ENCODE peak calls at places on chromosomes 12 and 14, in four cellular contexts. I is AG04450, N is aorta, J is H1. M is an unnamed sample. For H3K9me3, the result is how much of the 10 kb centered on the place peaks cover.

GRCh38 chr14:74792249-74793039 is 29.3 kb downstream of the YLPM1 start:
- DNase-seq in I (no peak), N (no peak), J (no peak), M (no peak)

GRCh38 chr14:101352567-101352966 is 208.7 kb upstream of the DIO3 start:
- DNase-seq in I (no peak), N (no peak), J (no peak), M (no peak)

GRCh38 chr14:68958553-68958952 is 20.5 kb downstream of the ACTN1 start:
- DNase-seq in I (no peak), N (no peak), J (no peak), M (peak)

GRCh38 chr14:24879661-24880381 is 170.1 kb downstream of the STXBP6 start:
- DNase-seq in I (no peak), N (no peak), J (no peak), M (no peak)

GRCh38 chr14:105197274-105197673 is 16.2 kb upstream of the NUDT14 start:
- DNase-seq in I (no peak), N (no peak), J (no peak), M (no peak)

GRCh38 chr14:105529506-105530445 is 3.4 kb downstream of the TMEM121 start:
- DNase-seq in I (no peak), N (peak), J (no peak), M (peak)

GRCh38 chr12:117854339-117855012 is 114.3 kb downstream of the KSR2 start:
- DNase-seq in I (no peak), N (no peak), J (peak), M (no peak)

GRCh38 chr14:55965851-55966250 is 152.4 kb upstream of the PELI2 start:
- DNase-seq in I (no peak), N (no peak), J (no peak), M (no peak)

GRCh38 chr12:45583011-45583657 is 146.4 kb upstream of the ARID2 start:
- DNase-seq in I (peak), N (no peak), J (no peak), M (no peak)

GRCh38 chr12:4910502-4911315 is 1.0 kb downstream of the KCNA1 start:
- DNase-seq in I (no peak), N (no peak), J (no peak), M (no peak)

GRCh38 chr14:61628192-61628591 is 67.1 kb upstream of the HIF1A start:
- DNase-seq in I (no peak), N (no peak), J (no peak), M (no peak)

GRCh38 chr12:115956674-115957073 is 320.8 kb downstream of the MED13L start:
- DNase-seq in I (no peak), N (no peak), J (no peak), M (no peak)

GRCh38 chr14:100144996-100145646 is 14.3 kb downstream of the DEGS2 start:
- DNase-seq in I (no peak), N (no peak), J (no peak), M (no peak)

GRCh38 chr14:100144645-100144995 is 14.8 kb downstream of the DEGS2 start:
- DNase-seq in I (no peak), N (no peak), J (no peak), M (no peak)

GRCh38 chr14:100143523-100143922 is 15.9 kb downstream of the DEGS2 start:
- DNase-seq in I (no peak), N (no peak), J (no peak), M (no peak)

GRCh38 chr14:100142073-100143040 is 17.1 kb downstream of the DEGS2 start:
- DNase-seq in I (no peak), N (no peak), J (no peak), M (no peak)

DNA sequence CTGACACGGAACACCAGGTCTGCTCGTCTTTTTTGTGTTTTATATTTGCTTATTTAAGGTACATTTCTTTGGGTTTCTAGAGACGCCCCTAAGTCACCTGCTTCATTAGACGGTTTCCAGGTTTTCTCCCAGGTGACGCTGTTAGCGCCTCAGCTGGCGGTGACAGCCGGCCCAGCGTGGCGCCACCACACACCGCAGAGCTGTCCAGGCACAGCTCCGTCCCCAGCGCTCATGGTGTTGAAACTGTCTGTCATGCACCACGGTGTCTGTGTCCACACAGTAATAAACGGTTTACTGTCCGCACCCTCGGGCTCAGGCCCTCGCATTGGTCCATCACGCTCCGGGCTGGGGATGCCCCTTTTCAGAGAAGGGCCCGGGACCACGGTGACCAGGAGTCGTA is 15.5 kb downstream of the DEGS2 start:
- DNase-seq in I (no peak), N (no peak), J (no peak), M (no peak)
- H3K9me3 ChIP-seq in I (under half), N (under half), J (under half), M (under half)

GRCh38 chr12:64232201-64232600 is 10.1 kb upstream of the KICS2 start:
- DNase-seq in I (no peak), N (no peak), J (no peak), M (no peak)
- H3K9me3 ChIP-seq in I (under half), N (under half), J (under half), M (under half)

DNA sequence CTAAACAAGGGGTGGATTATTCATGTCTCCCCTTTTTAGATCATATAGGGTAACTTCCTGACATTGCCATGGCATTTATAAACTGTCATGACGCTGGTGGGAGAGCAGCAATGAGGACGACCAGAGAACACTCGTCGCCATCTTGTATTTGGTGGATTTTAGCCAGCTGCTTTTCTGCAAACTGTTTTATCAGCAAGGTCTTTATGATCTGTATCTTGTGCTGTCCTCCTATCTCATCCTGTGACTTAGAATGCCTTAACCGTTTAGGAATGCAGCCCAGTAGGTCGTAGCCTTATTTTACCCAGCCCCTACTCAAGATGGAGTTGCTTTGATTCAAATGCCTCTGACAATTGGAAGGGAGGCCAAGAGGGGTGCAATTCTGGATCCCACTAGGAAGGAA is 5.8 kb upstream of the CCDC63 start:
- DNase-seq in I (no peak), N (no peak), J (no peak), M (no peak)
- H3K9me3 ChIP-seq in I (under half), N (under half), J (under half), M (under half)

DNA sequence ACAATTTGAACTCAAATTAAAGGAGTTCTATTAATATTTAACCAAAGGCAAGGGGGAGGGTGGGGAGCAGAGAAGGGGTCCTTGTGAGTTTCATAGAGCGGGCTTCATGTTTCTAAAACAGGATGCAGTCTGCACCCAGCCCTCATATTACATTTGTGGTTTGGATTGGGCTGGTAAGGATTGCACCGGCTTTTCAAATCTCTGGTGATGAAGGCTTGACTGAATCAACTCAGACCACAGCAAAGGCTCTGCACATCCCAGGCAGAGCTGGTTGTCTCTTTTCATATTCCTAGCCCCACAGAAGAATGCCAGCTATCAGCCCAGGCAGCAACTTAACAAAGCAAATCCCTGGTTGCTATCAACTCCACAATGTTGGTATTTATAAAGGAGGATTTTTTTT is 1221.4 kb downstream of the VRK1 start:
- DNase-seq in I (no peak), N (no peak), J (no peak), M (no peak)
- H3K9me3 ChIP-seq in I (under half), N (under half), J (under half), M (under half)

GRCh38 chr12:94701711-94702110 is 51.4 kb upstream of the TMCC3 start:
- DNase-seq in I (no peak), N (no peak), J (no peak), M (no peak)
- H3K9me3 ChIP-seq in I (under half), N (under half), J (under half), M (under half)

DNA sequence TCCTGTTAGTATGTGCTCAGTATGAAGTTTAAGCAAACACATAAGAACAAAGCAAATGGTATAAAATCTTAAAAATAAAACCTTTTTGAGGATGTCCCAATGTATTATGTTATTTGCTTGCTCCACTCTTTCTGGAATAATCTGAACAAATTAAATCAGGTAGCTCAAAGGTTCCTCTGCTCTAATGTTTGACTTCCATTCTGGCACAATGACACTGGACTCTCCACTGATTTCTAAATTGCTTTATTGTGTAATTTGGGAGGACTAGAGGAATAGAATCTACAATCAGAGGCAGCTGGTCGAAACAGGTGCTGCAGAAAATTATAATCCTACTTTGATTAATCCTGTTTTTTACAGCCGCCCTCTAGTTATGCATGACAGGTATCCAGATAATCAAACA is 523.7 kb upstream of the FOXG1 start:
- DNase-seq in I (no peak), N (no peak), J (no peak), M (no peak)
- H3K9me3 ChIP-seq in I (under half), N (under half), J (under half), M (under half)